ENCODE peak calls at places on chromosomes 1 and 21, in four cellular contexts. P is neural progenitor cell, T is heart right ventricle, M is iPS DF 6.9. V is an unnamed sample.
A peak's percentile ranks its signal among the peaks of the same experiment; 100 is the strongest.

GRCh38 chr1:156560585-156561163 is 11.7 kb downstream of the IQGAP3 start:
- DNase-seq in P (no peak), T (no peak), M (no peak), V (no peak)

GRCh38 chr1:117110774-117111173 is 10.8 kb downstream of the TRIM45 start:
- DNase-seq in P (no peak), T (no peak), M (no peak), V (no peak)

GRCh38 chr1:147565189-147565980 is 24.1 kb downstream of the BCL9 start:
- DNase-seq in P (no peak), T (no peak), M (no peak), V (no peak)

GRCh38 chr1:71089536-71090270 is 8.9 kb upstream of the ZRANB2 start:
- DNase-seq in P (no peak), T (no peak), M (no peak), V (no peak)

GRCh38 chr21:25939396-25939761 is 204.6 kb downstream of the GABPA start:
- DNase-seq in P (no peak), T (no peak), M (no peak), V (no peak)

GRCh38 chr1:106266786-106267185 is 789.7 kb upstream of the PRMT6 start:
- DNase-seq in P (no peak), T (no peak), M (no peak), V (no peak)

GRCh38 chr1:165965857-165966256 is 138.4 kb downstream of the UCK2 start:
- DNase-seq in P (no peak), T (no peak), M (no peak), V (no peak)

GRCh38 chr1:160251687-160252526 is 10.4 kb downstream of the DCAF8 start:
- DNase-seq in P (peak; percentile 91), T (peak; percentile 78), M (peak; percentile 13), V (peak; percentile 88)

GRCh38 chr1:6180215-6180577 is at the start of gene CHD5:
- DNase-seq in P (peak; percentile 83), T (no peak), M (no peak), V (peak; percentile 64)

GRCh38 chr1:46486432-46487015 is 3.1 kb upstream of the DMBX1 start:
- DNase-seq in P (no peak), T (no peak), M (no peak), V (no peak)

GRCh38 chr1:64755356-64755755 is 10.5 kb downstream of the RAVER2 start:
- DNase-seq in P (no peak), T (no peak), M (no peak), V (no peak)
- H3K4me3 ChIP-seq in P (no peak overlapping the region), T (no peak overlapping the region), M (no peak overlapping the region), V (no peak overlapping the region)

GRCh38 chr1:3465091-3465934 is 10.8 kb downstream of the ARHGEF16 start:
- DNase-seq in P (no peak), T (no peak), M (no peak), V (peak; percentile 36)

GRCh38 chr1:3466366-3467075 is 12.1 kb downstream of the ARHGEF16 start:
- DNase-seq in P (no peak), T (no peak), M (no peak), V (no peak)

GRCh38 chr1:3464649-3465025 is 10.2 kb downstream of the ARHGEF16 start:
- DNase-seq in P (no peak), T (no peak), M (no peak), V (peak; percentile 33)

GRCh38 chr1:3467096-3468036 is 12.9 kb downstream of the ARHGEF16 start:
- DNase-seq in P (no peak), T (no peak), M (no peak), V (no peak)

GRCh38 chr1:3465935-3466321 is 11.5 kb downstream of the ARHGEF16 start:
- DNase-seq in P (no peak), T (no peak), M (no peak), V (no peak)
- H3K27ac ChIP-seq in P (no peak overlapping the region), T (no peak overlapping the region), M (no peak overlapping the region), V (no peak overlapping the region)

DNA sequence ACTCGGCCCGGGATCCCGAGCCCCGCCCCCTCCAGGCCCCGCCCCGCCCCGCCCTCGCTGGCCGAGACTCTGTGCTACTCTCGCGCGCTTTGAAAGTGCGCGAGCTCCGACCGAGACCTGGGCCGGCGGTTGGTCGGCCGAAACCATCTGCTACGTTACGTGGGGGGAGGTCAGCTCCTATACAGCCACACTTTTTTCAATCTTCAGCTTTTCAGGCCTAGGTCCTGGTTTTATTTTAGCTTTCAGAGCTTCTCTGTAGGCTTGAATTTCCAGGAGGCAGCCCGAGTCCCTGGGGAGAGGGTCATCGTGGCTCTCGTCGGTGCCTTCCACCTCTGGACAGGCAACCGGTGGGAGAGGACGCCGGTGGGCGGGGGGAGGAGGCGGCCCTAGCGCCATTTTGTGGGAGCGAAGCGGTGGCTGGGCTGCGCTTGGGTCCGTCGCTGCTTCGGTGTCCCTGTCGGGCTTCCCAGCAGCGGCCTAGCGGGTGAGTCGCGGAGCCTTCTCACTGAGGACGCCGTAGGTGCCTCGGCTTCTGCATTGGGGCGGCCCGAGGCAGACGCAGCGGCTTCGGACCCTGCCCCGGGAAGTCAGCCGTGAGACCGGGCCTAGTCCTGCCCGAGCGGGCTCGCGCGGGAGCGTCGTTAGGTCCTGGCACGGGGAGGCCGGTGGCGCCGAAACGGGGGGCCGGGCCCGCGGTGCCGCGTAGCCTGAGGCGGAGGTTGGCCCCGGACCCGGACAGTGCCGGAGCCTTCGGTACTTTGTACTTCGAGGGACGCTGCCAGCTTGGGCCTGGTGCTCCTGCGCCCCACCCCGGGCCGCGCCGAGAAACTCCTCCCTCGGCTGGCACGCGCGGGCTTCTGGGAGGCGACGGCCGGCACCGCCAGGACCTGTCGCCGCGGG is at the start of gene TARDBP:
- DNase-seq in P (peak; percentile 95), T (peak; percentile 90), M (peak; percentile 52), V (peak; percentile 83)
- H3K4me3 ChIP-seq in P (peak within 1 kb of the TSS; percentile 82), T (peak within 1 kb of the TSS; percentile 88), M (peak within 1 kb of the TSS; percentile 95), V (peak within 1 kb of the TSS; percentile 80)

GRCh38 chr1:208171615-208172388 is 72.4 kb downstream of the PLXNA2 start:
- DNase-seq in P (no peak), T (no peak), M (no peak), V (no peak)
- H3K27ac ChIP-seq in P (no peak overlapping the region), T (peak overlapping the region; percentile 32), M (no peak overlapping the region), V (no peak overlapping the region)

GRCh38 chr1:205228052-205228451 is 306 bp downstream of the TMCC2 start:
- DNase-seq in P (no peak), T (no peak), M (no peak), V (no peak)

GRCh38 chr1:205227584-205228006 is at the start of gene TMCC2:
- DNase-seq in P (peak; percentile 99), T (peak; percentile 94), M (peak; percentile 93), V (peak; percentile 99)

GRCh38 chr1:205230965-205231364 is 3.2 kb downstream of the TMCC2 start:
- DNase-seq in P (no peak), T (no peak), M (no peak), V (no peak)

GRCh38 chr1:205229916-205230700 is 2.4 kb downstream of the TMCC2 start:
- DNase-seq in P (no peak), T (no peak), M (no peak), V (peak; percentile 43)

GRCh38 chr1:205229399-205229861 is 1.7 kb downstream of the TMCC2 start:
- DNase-seq in P (peak; percentile 82), T (peak; percentile 55), M (no peak), V (peak; percentile 83)
- H3K4me3 ChIP-seq in P (peak overlapping the region; percentile 90), T (peak overlapping the region; percentile 53), M (no peak overlapping the region), V (peak overlapping the region; percentile 77)

GRCh38 chr1:20281801-20282200 is 8.9 kb upstream of the VWA5B1 start:
- DNase-seq in P (no peak), T (no peak), M (no peak), V (no peak)
- H3K27ac ChIP-seq in P (no peak overlapping the region), T (no peak overlapping the region), M (no peak overlapping the region), V (no peak overlapping the region)

GRCh38 chr1:153608742-153609584 is 4.0 kb downstream of the S100A16 start:
- DNase-seq in P (peak; percentile 77), T (peak; percentile 88), M (no peak), V (peak; percentile 81)
- H3K4me3 ChIP-seq in P (no peak overlapping the region), T (peak overlapping the region; percentile 38), M (no peak overlapping the region), V (peak overlapping the region; percentile 45)

GRCh38 chr1:211638246-211638645 is 37.2 kb downstream of the NEK2 start:
- DNase-seq in P (no peak), T (no peak), M (no peak), V (no peak)
- H3K27ac ChIP-seq in P (no peak overlapping the region), T (no peak overlapping the region), M (no peak overlapping the region), V (no peak overlapping the region)

V was measured in dorsolateral prefrontal cortex.